ENCODE peak calls at places on chromosomes 12 and 14, in five cellular contexts. H is EH; R is CD4-positive, alpha-beta memory T cell; B is tibial artery; Q is cerebellar cortex. F is an unnamed sample.

GRCh38 chr14:83425138-83425537 is 1891.5 kb upstream of the SEL1L start:
- DNase-seq in Q (no peak), R (no peak), B (no peak), H (peak; percentile 34), F (no peak)

GRCh38 chr12:6306599-6307220 is 3.8 kb upstream of the PLEKHG6 start:
- DNase-seq in H (no peak), B (no peak), R (no peak), Q (no peak), F (no peak)

GRCh38 chr12:132284071-132284492 is 45.3 kb downstream of the GALNT9 start:
- DNase-seq in H (no peak), R (no peak), B (no peak), Q (peak; percentile 79), F (no peak)

GRCh38 chr12:132337557-132337956 is 8.2 kb upstream of the GALNT9 start:
- DNase-seq in R (no peak), B (no peak), Q (no peak), H (no peak), F (no peak)

GRCh38 chr14:81331229-81332026 is 68.7 kb downstream of the STON2 start:
- DNase-seq in R (no peak), B (no peak), Q (peak; percentile 7), H (no peak), F (peak; percentile 22)

GRCh38 chr12:60594035-60594711 is 998.3 kb downstream of the SLC16A7 start:
- DNase-seq in R (no peak), Q (no peak), B (no peak), H (no peak), F (no peak)

GRCh38 chr12:59067068-59067467 is 146.8 kb upstream of the LRIG3 start:
- DNase-seq in R (no peak), H (peak; percentile 74), B (no peak), Q (no peak), F (no peak)

GRCh38 chr14:65403231-65403630 is 9.3 kb upstream of the FUT8 start:
- DNase-seq in Q (no peak), B (no peak), H (peak; percentile 78), R (no peak), F (no peak)

GRCh38 chr14:88005050-88005481 is at the start of gene GPR65:
- DNase-seq in B (no peak), Q (no peak), R (peak; percentile 74), H (peak; percentile 41), F (no peak)

GRCh38 chr12:102110782-102111181 is 9.1 kb downstream of the NUP37 start:
- DNase-seq in H (no peak), B (no peak), R (no peak), Q (no peak), F (no peak)

GRCh38 chr14:64092940-64093339 is 201.2 kb downstream of the ESR2 start:
- DNase-seq in R (no peak), Q (no peak), B (no peak), H (no peak), F (no peak)

GRCh38 chr14:96363751-96364336 is 518 bp downstream of the GSKIP start:
- DNase-seq in B (peak; percentile 27), Q (peak; percentile 29), H (peak; percentile 60), R (no peak), F (no peak)